ENCODE peak calls at places on chromosomes 3 and 15, in seven cellular contexts. One of them, this sample, is unnamed.

GRCh38 chr3:151611464-151611863 is 122.3 kb upstream of the AADACL2 start:
- DNase-seq in IMR-90: no peak
- DNase-seq in H9: no peak
- DNase-seq in H1: no peak
- DNase-seq in mesendoderm: no peak
- DNase-seq in mesenchymal stem cell: no peak
- DNase-seq in trophoblast cell: no peak
- DNase-seq in this sample: no peak

GRCh38 chr3:46900007-46900292 is 22.4 kb downstream of the PTH1R start:
- DNase-seq in IMR-90: no peak
- DNase-seq in H9: no peak
- DNase-seq in H1: no peak
- DNase-seq in mesendoderm: no peak
- DNase-seq in mesenchymal stem cell: no peak
- DNase-seq in trophoblast cell: no peak
- DNase-seq in this sample: no peak

GRCh38 chr3:151058742-151059141 is 26.7 kb upstream of the MED12L start:
- DNase-seq in IMR-90: no peak
- DNase-seq in H9: no peak
- DNase-seq in H1: no peak
- DNase-seq in mesendoderm: no peak
- DNase-seq in mesenchymal stem cell: no peak
- DNase-seq in trophoblast cell: peak
- DNase-seq in this sample: no peak

GRCh38 chr3:149367021-149367840 is 10.2 kb downstream of the TM4SF1 start:
- DNase-seq in IMR-90: peak
- DNase-seq in H9: no peak
- DNase-seq in H1: no peak
- DNase-seq in mesendoderm: peak
- DNase-seq in mesenchymal stem cell: peak
- DNase-seq in trophoblast cell: peak
- DNase-seq in this sample: no peak

GRCh38 chr15:99452728-99453643 is 112.8 kb upstream of the MEF2A start:
- DNase-seq in IMR-90: peak
- DNase-seq in H9: no peak
- DNase-seq in H1: no peak
- DNase-seq in mesendoderm: no peak
- DNase-seq in mesenchymal stem cell: peak
- DNase-seq in trophoblast cell: no peak
- DNase-seq in this sample: no peak

GRCh38 chr3:149221783-149222517 is at the start of gene CP:
- DNase-seq in IMR-90: no peak
- DNase-seq in H9: no peak
- DNase-seq in H1: no peak
- DNase-seq in mesendoderm: no peak
- DNase-seq in mesenchymal stem cell: no peak
- DNase-seq in trophoblast cell: no peak
- DNase-seq in this sample: peak

GRCh38 chr3:37463163-37463562 is 288.8 kb upstream of the LRRFIP2 start:
- DNase-seq in IMR-90: no peak
- DNase-seq in H9: no peak
- DNase-seq in H1: no peak
- DNase-seq in mesendoderm: no peak
- DNase-seq in mesenchymal stem cell: no peak
- DNase-seq in trophoblast cell: no peak
- DNase-seq in this sample: no peak

GRCh38 chr3:21665444-21665843 is 85.6 kb downstream of the ZNF385D start:
- DNase-seq in IMR-90: no peak
- DNase-seq in H9: peak
- DNase-seq in H1: no peak
- DNase-seq in mesendoderm: peak
- DNase-seq in mesenchymal stem cell: no peak
- DNase-seq in trophoblast cell: no peak
- DNase-seq in this sample: no peak

GRCh38 chr3:154334973-154335420 is 10.7 kb upstream of the DHX36 start:
- DNase-seq in IMR-90: peak
- DNase-seq in H9: no peak
- DNase-seq in H1: no peak
- DNase-seq in mesendoderm: peak
- DNase-seq in mesenchymal stem cell: peak
- DNase-seq in trophoblast cell: no peak
- DNase-seq in this sample: no peak

GRCh38 chr3:11716576-11717250 is 73.0 kb upstream of the VGLL4 start:
- DNase-seq in IMR-90: no peak
- DNase-seq in H9: no peak
- DNase-seq in H1: no peak
- DNase-seq in mesendoderm: no peak
- DNase-seq in mesenchymal stem cell: peak
- DNase-seq in trophoblast cell: peak
- DNase-seq in this sample: no peak

DNA sequence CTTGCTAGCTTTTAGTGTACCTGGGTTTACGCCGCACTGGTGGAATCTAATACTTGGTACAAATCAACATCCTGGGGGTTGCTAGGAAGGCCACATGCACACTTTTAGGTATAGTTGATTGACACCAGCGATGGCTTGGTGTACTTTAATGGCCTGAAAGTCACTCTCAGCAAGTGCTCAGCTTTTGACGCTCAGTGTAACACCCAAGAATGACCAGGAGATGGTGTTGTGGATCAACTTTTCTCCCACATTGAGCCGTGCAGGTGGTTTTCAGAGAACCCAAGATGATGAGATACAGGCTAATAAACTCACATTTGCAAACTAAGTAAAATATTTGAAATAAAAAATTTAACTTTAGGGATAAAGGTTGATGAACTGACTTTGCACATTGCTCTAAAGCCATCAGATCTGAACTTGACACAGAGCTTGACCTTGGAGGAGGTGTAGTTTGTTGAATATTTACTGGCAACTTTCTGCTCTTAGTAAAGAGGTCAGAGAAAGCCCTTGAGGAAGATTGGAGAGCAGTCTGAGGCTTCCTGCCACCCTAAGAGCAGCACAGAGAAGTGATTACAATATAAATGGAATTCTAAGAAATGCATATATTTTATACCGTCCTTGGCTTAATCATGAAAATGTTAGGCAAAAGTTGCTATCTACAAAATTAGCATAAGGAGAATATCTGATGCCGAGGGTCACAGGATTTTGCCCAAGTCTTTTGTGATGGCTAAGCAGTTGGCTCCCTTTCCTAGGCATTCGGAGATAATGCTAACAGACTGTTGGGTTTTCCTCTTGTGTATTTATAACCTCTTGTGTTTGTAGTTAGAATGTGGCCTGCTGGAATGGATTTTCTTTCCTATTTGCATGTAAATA is 143.4 kb upstream of the RASGRP1 start:
- DNase-seq in IMR-90: peak
- DNase-seq in H9: peak
- DNase-seq in H1: no peak
- DNase-seq in mesendoderm: peak
- DNase-seq in mesenchymal stem cell: peak
- DNase-seq in trophoblast cell: peak
- DNase-seq in this sample: peak
- H2BK5ac ChIP-seq in IMR-90: peak
- H2BK5ac ChIP-seq in H9: no peak
- H2BK5ac ChIP-seq in H1: no peak
- H2BK5ac ChIP-seq in mesendoderm: no peak
- H2BK5ac ChIP-seq in mesenchymal stem cell: no peak
- H2BK5ac ChIP-seq in trophoblast cell: no peak
- H2BK5ac ChIP-seq in this sample: no peak

GRCh38 chr3:175066617-175067415 is 207.7 kb downstream of the NAALADL2 start:
- DNase-seq in IMR-90: no peak
- DNase-seq in H9: no peak
- DNase-seq in H1: no peak
- DNase-seq in mesendoderm: no peak
- DNase-seq in mesenchymal stem cell: no peak
- DNase-seq in trophoblast cell: no peak
- DNase-seq in this sample: no peak

GRCh38 chr3:175068587-175068986 is 209.5 kb downstream of the NAALADL2 start:
- DNase-seq in IMR-90: no peak
- DNase-seq in H9: no peak
- DNase-seq in H1: no peak
- DNase-seq in mesendoderm: no peak
- DNase-seq in mesenchymal stem cell: no peak
- DNase-seq in trophoblast cell: no peak
- DNase-seq in this sample: no peak

GRCh38 chr3:175075269-175075668 is 216.1 kb downstream of the NAALADL2 start:
- DNase-seq in IMR-90: peak
- DNase-seq in H9: no peak
- DNase-seq in H1: no peak
- DNase-seq in mesendoderm: no peak
- DNase-seq in mesenchymal stem cell: peak
- DNase-seq in trophoblast cell: no peak
- DNase-seq in this sample: no peak

GRCh38 chr3:175073209-175073905 is 214.2 kb downstream of the NAALADL2 start:
- DNase-seq in IMR-90: no peak
- DNase-seq in H9: no peak
- DNase-seq in H1: no peak
- DNase-seq in mesendoderm: no peak
- DNase-seq in mesenchymal stem cell: peak
- DNase-seq in trophoblast cell: no peak
- DNase-seq in this sample: no peak

DNA sequence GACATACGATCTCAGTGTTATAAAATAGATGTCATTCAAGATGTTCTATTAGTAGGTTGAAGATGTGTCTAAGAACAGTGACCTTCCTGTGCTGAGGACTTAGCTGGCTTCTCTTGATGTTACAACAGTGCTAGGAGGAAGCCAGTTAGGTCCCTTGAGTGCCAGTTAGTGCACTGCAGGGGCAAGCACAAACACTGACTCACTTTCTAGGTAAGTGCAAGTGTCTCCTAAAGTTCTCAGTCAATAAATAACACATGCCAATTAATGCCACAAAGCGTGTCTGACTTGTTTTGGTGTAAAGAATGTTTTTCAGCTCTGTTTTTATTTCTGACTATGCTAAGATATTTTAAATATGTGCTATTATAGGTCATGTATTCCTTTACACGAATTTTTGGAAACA is 211.8 kb downstream of the NAALADL2 start:
- DNase-seq in IMR-90: no peak
- DNase-seq in H9: no peak
- DNase-seq in H1: no peak
- DNase-seq in mesendoderm: no peak
- DNase-seq in mesenchymal stem cell: no peak
- DNase-seq in trophoblast cell: no peak
- DNase-seq in this sample: no peak
- H3K9ac ChIP-seq in IMR-90: no peak
- H3K9ac ChIP-seq in H9: no peak
- H3K9ac ChIP-seq in H1: no peak
- H3K9ac ChIP-seq in mesendoderm: no peak
- H3K9ac ChIP-seq in mesenchymal stem cell: no peak
- H3K9ac ChIP-seq in trophoblast cell: no peak
- H3K9ac ChIP-seq in this sample: no peak

DNA sequence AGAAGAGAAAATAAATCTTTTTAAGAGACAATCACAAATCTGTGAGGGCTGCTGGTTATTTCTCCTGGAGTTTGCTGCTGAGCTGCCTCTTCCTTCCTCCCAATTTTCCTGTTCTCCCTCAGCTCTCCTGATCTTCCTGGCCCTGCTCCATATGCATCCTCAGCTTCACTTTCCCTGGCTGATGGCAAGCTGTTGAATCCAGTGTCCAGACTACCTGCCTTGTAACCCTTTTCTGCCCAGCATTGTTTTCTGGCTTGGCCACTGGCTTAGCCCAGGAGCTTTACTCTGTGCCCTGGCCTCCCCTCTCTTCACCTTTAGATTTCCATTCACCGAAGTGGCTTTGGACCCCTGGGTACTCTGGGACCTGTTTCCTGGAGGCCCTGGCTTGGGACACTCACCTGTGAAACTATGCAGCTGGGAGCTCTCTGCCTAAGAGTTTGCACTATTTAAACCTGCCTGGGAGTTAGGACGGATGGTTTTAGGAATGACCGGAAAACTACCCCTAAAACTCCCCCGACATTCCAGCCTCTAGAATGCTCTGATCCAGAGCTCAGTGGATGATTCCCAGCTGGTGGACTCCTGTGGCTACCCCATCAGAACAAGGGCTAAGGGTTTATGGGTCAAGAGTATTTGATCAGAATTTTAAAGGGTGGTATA is 90.0 kb downstream of the RBPMS2 start:
- DNase-seq in IMR-90: no peak
- DNase-seq in H9: peak
- DNase-seq in H1: no peak
- DNase-seq in mesendoderm: no peak
- DNase-seq in mesenchymal stem cell: no peak
- DNase-seq in trophoblast cell: no peak
- DNase-seq in this sample: no peak
- H2BK120ac ChIP-seq in IMR-90: no peak
- H2BK120ac ChIP-seq in H9: no peak
- H2BK120ac ChIP-seq in H1: no peak
- H2BK120ac ChIP-seq in mesendoderm: no peak
- H2BK120ac ChIP-seq in mesenchymal stem cell: no peak
- H2BK120ac ChIP-seq in trophoblast cell: no peak
- H2BK120ac ChIP-seq in this sample: no peak

GRCh38 chr15:49808341-49808740 is 187.5 kb downstream of the DTWD1 start:
- DNase-seq in IMR-90: no peak
- DNase-seq in H9: no peak
- DNase-seq in H1: no peak
- DNase-seq in mesendoderm: no peak
- DNase-seq in mesenchymal stem cell: no peak
- DNase-seq in trophoblast cell: no peak
- DNase-seq in this sample: no peak
- H2BK5ac ChIP-seq in IMR-90: no peak
- H2BK5ac ChIP-seq in H9: no peak
- H2BK5ac ChIP-seq in H1: no peak
- H2BK5ac ChIP-seq in mesendoderm: no peak
- H2BK5ac ChIP-seq in mesenchymal stem cell: no peak
- H2BK5ac ChIP-seq in trophoblast cell: no peak
- H2BK5ac ChIP-seq in this sample: no peak

DNA sequence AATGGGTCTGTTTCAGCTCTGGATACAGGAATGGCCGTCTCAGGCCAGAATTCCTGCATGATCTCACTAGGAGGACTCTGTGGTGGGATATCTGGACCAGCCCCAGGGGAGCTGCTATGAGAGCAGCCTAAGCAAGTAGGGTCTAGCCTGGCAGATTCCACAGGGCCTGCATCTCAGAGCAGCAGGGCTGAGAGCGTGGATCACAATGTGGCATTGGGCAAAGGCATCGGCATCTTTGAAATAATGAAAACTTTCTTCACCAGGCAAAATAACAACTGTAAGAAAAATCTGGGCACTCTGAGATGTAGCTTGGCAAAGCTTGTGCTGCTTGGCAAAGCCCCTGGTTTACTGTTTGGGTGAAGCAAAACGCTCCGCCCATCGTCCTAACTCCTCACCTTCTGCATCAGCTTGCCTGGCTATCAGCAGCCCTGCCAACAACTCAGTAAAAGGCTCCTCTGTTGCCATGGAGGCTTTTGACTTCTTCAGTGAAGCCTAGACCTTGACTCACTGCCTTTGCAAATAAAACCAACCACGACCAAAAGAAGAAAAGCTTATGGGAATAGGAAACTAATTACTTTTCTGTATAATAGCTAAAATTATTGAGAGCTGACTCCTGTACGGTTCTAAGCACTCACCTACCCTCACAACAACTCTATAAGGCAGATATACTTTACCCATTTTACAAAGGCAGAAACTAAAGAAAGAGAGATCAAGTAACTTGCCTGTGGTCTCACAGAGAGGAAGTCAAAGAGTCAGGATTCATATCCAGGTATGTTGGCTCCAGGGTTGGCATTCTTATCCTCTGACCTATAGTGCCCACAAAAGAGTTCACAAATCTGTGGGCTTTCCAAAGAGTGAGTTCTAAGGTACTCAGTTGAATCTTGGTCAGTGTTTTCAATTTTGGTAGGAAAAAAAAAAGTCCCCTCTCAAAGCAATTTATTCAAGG is 212.7 kb upstream of the EIF1B start:
- DNase-seq in IMR-90: no peak
- DNase-seq in H9: no peak
- DNase-seq in H1: no peak
- DNase-seq in mesendoderm: no peak
- DNase-seq in mesenchymal stem cell: no peak
- DNase-seq in trophoblast cell: no peak
- DNase-seq in this sample: no peak
- H3K9ac ChIP-seq in IMR-90: no peak
- H3K9ac ChIP-seq in H9: no peak
- H3K9ac ChIP-seq in H1: no peak
- H3K9ac ChIP-seq in mesendoderm: no peak
- H3K9ac ChIP-seq in mesenchymal stem cell: no peak
- H3K9ac ChIP-seq in trophoblast cell: no peak
- H3K9ac ChIP-seq in this sample: no peak

This sample was measured in neuronal stem cell.